ENCODE peak calls at places on chromosomes 7 and 10, in ten cellular contexts. X, K, R, P, S, V, F, O, T and Y are unnamed samples.

GRCh38 chr10:62814901-62815372 is 1.2 kb downstream of the EGR2 start:
- DNase-seq in V (peak; percentile 58), T (peak; percentile 33), P (no peak), O (no peak), R (no peak), F (no peak), K (no peak), X (peak; percentile 29), S (no peak), Y (no peak)

GRCh38 chr7:100562195-100563099 is 11.3 kb downstream of the SAP25 start:
- DNase-seq in O (no peak), P (no peak), T (no peak), F (no peak), K (no peak), X (no peak), S (no peak), V (no peak), R (no peak), Y (no peak)

GRCh38 chr7:34497153-34497777 is 160.8 kb upstream of the NPSR1 start:
- DNase-seq in F (no peak), S (no peak), T (peak; percentile 28), P (no peak), R (no peak), X (no peak), K (no peak), V (peak; percentile 48), O (no peak), Y (no peak)

GRCh38 chr7:47520408-47520807 is 61.5 kb downstream of the TNS3 start:
- DNase-seq in X (peak; percentile 62), O (peak; percentile 89), V (no peak), F (no peak), P (no peak), S (no peak), T (no peak), R (no peak), K (no peak), Y (no peak)

GRCh38 chr10:124003481-124004371 is 89.7 kb downstream of the CHST15 start:
- DNase-seq in R (no peak), X (peak; percentile 16), P (no peak), F (no peak), O (no peak), S (no peak), K (no peak), T (no peak), V (no peak), Y (peak; percentile 8)

GRCh38 chr7:6637544-6638229 is 569 bp downstream of the ZNF316 start:
- DNase-seq in K (peak; percentile 40), R (no peak), F (peak; percentile 46), V (peak; percentile 67), T (peak; percentile 61), S (peak; percentile 37), O (peak; percentile 56), X (no peak), P (peak; percentile 37), Y (peak; percentile 79)

GRCh38 chr7:3075441-3075840 is 31.8 kb upstream of the CARD11 start:
- DNase-seq in P (no peak), S (no peak), R (no peak), T (no peak), F (no peak), O (no peak), X (no peak), K (no peak), V (no peak), Y (no peak)

GRCh38 chr10:33132626-33133025 is 174.6 kb upstream of the ITGB1 start:
- DNase-seq in V (peak; percentile 51), P (no peak), K (peak; percentile 16), S (no peak), T (no peak), O (no peak), R (no peak), X (no peak), F (peak; percentile 52), Y (peak; percentile 41)

GRCh38 chr10:101161494-101162299 is 30.6 kb downstream of the TLX1 start:
- DNase-seq in T (peak; percentile 79), K (peak; percentile 71), S (peak; percentile 59), X (peak; percentile 62), R (peak; percentile 68), F (peak; percentile 77), V (peak; percentile 95), O (peak; percentile 90), P (peak; percentile 42), Y (peak; percentile 76)

GRCh38 chr7:102883098-102883860 is 29.5 kb upstream of the LRRC17 start:
- DNase-seq in K (peak; percentile 72), O (no peak), V (no peak), S (no peak), X (no peak), R (no peak), T (no peak), P (no peak), F (no peak), Y (no peak)

GRCh38 chr10:48638739-48639527 is 34.1 kb upstream of the ARHGAP22 start:
- DNase-seq in K (no peak), V (no peak), F (no peak), S (no peak), X (no peak), T (no peak), R (no peak), P (no peak), O (no peak), Y (no peak)

GRCh38 chr7:83655951-83656556 is 7.1 kb upstream of the SEMA3E start:
- DNase-seq in X (no peak), F (no peak), S (peak; percentile 52), T (peak; percentile 50), P (no peak), K (peak; percentile 34), O (peak; percentile 51), R (no peak), V (peak; percentile 67), Y (no peak)

GRCh38 chr7:152128252-152128651 is 102.8 kb downstream of the GALNT11 start:
- DNase-seq in F (no peak), X (no peak), K (no peak), O (no peak), R (no peak), V (no peak), S (no peak), T (no peak), P (no peak), Y (no peak)

GRCh38 chr7:32673275-32673983 is 178.1 kb downstream of the AVL9 start:
- DNase-seq in K (no peak), S (no peak), F (no peak), V (no peak), P (no peak), X (no peak), O (no peak), R (no peak), T (no peak), Y (no peak)

GRCh38 chr7:80823066-80823465 is 95.8 kb downstream of the SEMA3C start:
- DNase-seq in O (no peak), K (no peak), F (no peak), V (no peak), X (no peak), T (no peak), R (no peak), P (no peak), S (no peak), Y (no peak)

GRCh38 chr7:79666472-79666871 is 213.0 kb upstream of the MAGI2 start:
- DNase-seq in X (no peak), F (no peak), O (no peak), K (no peak), V (peak; percentile 30), T (no peak), S (no peak), R (no peak), P (no peak), Y (no peak)

GRCh38 chr7:148114807-148115206 is 475.8 kb upstream of the C7orf33 start:
- DNase-seq in F (no peak), P (no peak), O (no peak), T (no peak), S (no peak), K (no peak), X (no peak), V (no peak), R (no peak), Y (no peak)

GRCh38 chr7:95478139-95479037 is 7.4 kb upstream of the ASB4 start:
- DNase-seq in O (peak; percentile 31), F (no peak), V (peak; percentile 71), S (peak; percentile 79), K (no peak), R (no peak), P (no peak), X (peak; percentile 30), T (peak; percentile 40), Y (no peak)

GRCh38 chr7:130493275-130493868 is 1.5 kb downstream of the MEST start:
- DNase-seq in S (no peak), V (peak; percentile 26), X (peak; percentile 30), O (no peak), F (no peak), K (no peak), P (no peak), R (no peak), T (no peak), Y (no peak)

GRCh38 chr10:34780818-34781380 is 34.2 kb downstream of the PARD3 start:
- DNase-seq in T (no peak), K (peak; percentile 37), V (no peak), O (peak; percentile 26), F (no peak), R (no peak), X (peak; percentile 72), S (peak; percentile 8), P (no peak), Y (no peak)

GRCh38 chr10:84695983-84696382 is 367.6 kb downstream of the CCSER2 start:
- DNase-seq in K (no peak), F (no peak), X (no peak), T (no peak), S (no peak), O (no peak), P (no peak), V (no peak), R (no peak), Y (no peak)

GRCh38 chr10:10803273-10803672 is 214.4 kb upstream of the CELF2 start:
- DNase-seq in F (no peak), P (no peak), O (no peak), V (no peak), K (no peak), S (no peak), X (no peak), R (no peak), T (no peak), Y (no peak)

GRCh38 chr10:76871697-76872295 is 765.8 kb downstream of the KCNMA1 start:
- DNase-seq in T (no peak), R (no peak), F (no peak), O (no peak), P (no peak), S (no peak), X (no peak), K (no peak), V (no peak), Y (no peak)

GRCh38 chr10:24469993-24470392 is 253.7 kb downstream of the ARHGAP21 start:
- DNase-seq in T (no peak), S (no peak), P (no peak), F (no peak), X (no peak), K (no peak), V (no peak), O (no peak), R (no peak), Y (no peak)

GRCh38 chr7:45721949-45722598 is 147.9 kb downstream of the ADCY1 start:
- DNase-seq in P (no peak), X (no peak), V (peak; percentile 30), K (no peak), F (no peak), T (no peak), R (no peak), S (no peak), O (no peak), Y (no peak)